ENCODE peak calls at places on chromosomes 16 and 17, in four cellular contexts. One of them, this sample, is unnamed.

GRCh38 chr16:66324785-66325184 is 41.7 kb upstream of the CDH5 start:
- DNase-seq in ACHN: peak; percentile 63
- DNase-seq in transverse colon: no peak
- DNase-seq in effector CD4-positive, alpha-beta T cell: no peak
- DNase-seq in this sample: peak; percentile 48

GRCh38 chr16:15529673-15530072 is 95.3 kb downstream of the BMERB1 start:
- DNase-seq in transverse colon: no peak
- DNase-seq in effector CD4-positive, alpha-beta T cell: no peak
- DNase-seq in ACHN: no peak
- DNase-seq in this sample: no peak

GRCh38 chr17:57524790-57525543 is 220.1 kb downstream of the CCDC182 start:
- DNase-seq in transverse colon: no peak
- DNase-seq in ACHN: no peak
- DNase-seq in effector CD4-positive, alpha-beta T cell: no peak
- DNase-seq in this sample: no peak

GRCh38 chr17:1009411-1010085 is 12.6 kb downstream of the TIMM22 start:
- DNase-seq in effector CD4-positive, alpha-beta T cell: no peak
- DNase-seq in ACHN: no peak
- DNase-seq in transverse colon: no peak
- DNase-seq in this sample: no peak

GRCh38 chr16:87897563-87898505 is 28.5 kb upstream of the SLC7A5 start:
- DNase-seq in transverse colon: no peak
- DNase-seq in ACHN: no peak
- DNase-seq in effector CD4-positive, alpha-beta T cell: peak; percentile 25
- DNase-seq in this sample: no peak

GRCh38 chr17:9261059-9262029 is 240.0 kb downstream of the NTN1 start:
- DNase-seq in ACHN: no peak
- DNase-seq in effector CD4-positive, alpha-beta T cell: no peak
- DNase-seq in transverse colon: no peak
- DNase-seq in this sample: no peak

GRCh38 chr16:67093098-67093732 is 16.5 kb upstream of the PHAF1 start:
- DNase-seq in transverse colon: no peak
- DNase-seq in effector CD4-positive, alpha-beta T cell: no peak
- DNase-seq in ACHN: no peak
- DNase-seq in this sample: no peak

GRCh38 chr17:9929873-9930272 is 24.8 kb upstream of the RCVRN start:
- DNase-seq in transverse colon: no peak
- DNase-seq in effector CD4-positive, alpha-beta T cell: no peak
- DNase-seq in ACHN: no peak
- DNase-seq in this sample: no peak

GRCh38 chr17:83179378-83179777 is 100.0 kb downstream of the METRNL start:
- DNase-seq in effector CD4-positive, alpha-beta T cell: no peak
- DNase-seq in ACHN: no peak
- DNase-seq in transverse colon: no peak
- DNase-seq in this sample: no peak

This sample was measured in A549.